ENCODE peak calls at places on chromosomes 12 and 14, in nine cellular contexts. Z is T-helper 22 cell; C is CD8-positive, alpha-beta memory T cell; Q is NCI-H1417; U is T-cell; P is heart left ventricle; R is activated T-cell treated with anti-CD3 and anti-CD28 coated beads, Interleukin-2, amount 50 U/mL, for 72 hours; H is T-helper 2 cell; K is EL. X is an unnamed sample.

GRCh38 chr12:14366211-14366762 is 805 bp downstream of the ATF7IP start:
- DNase-seq in Z (no peak), C (no peak), Q (no peak), U (no peak), P (no peak), R (no peak), H (no peak), K (no peak), X (no peak)

GRCh38 chr14:89660183-89660582 is 243.2 kb upstream of the FOXN3 start:
- DNase-seq in Z (no peak), C (no peak), Q (no peak), U (no peak), P (peak), R (no peak), H (no peak), K (peak), X (no peak)

GRCh38 chr12:6927999-6928702 is 392 bp downstream of the ATN1 start:
- DNase-seq in Z (no peak), C (no peak), Q (peak), U (no peak), P (peak), R (no peak), H (no peak), K (no peak), X (no peak)

GRCh38 chr12:72476301-72476700 is 204.1 kb downstream of the TRHDE start:
- DNase-seq in Z (no peak), C (no peak), Q (peak), U (no peak), P (no peak), R (no peak), H (no peak), K (no peak), X (no peak)

GRCh38 chr14:64550539-64551333 is 975 bp downstream of the PPP1R36 start:
- DNase-seq in Z (no peak), C (no peak), Q (peak), U (no peak), P (no peak), R (no peak), H (no peak), K (no peak), X (no peak)

GRCh38 chr14:32397871-32398640 is 69.0 kb downstream of the AKAP6 start:
- DNase-seq in Z (no peak), C (no peak), Q (no peak), U (no peak), P (no peak), R (no peak), H (no peak), K (peak), X (no peak)

GRCh38 chr12:122860052-122860853 is 25.0 kb downstream of the HIP1R start:
- DNase-seq in Z (peak), C (peak), Q (peak), U (peak), P (peak), R (peak), H (peak), K (peak), X (peak)

GRCh38 chr12:124323771-124324530 is 29.1 kb downstream of the RFLNA start:
- DNase-seq in Z (no peak), C (no peak), Q (no peak), U (no peak), P (no peak), R (no peak), H (no peak), K (no peak), X (no peak)

GRCh38 chr12:25313591-25313990 is 62.9 kb upstream of the KRAS start:
- DNase-seq in Z (no peak), C (no peak), Q (no peak), U (no peak), P (no peak), R (no peak), H (no peak), K (no peak), X (no peak)

GRCh38 chr12:65903680-65904403 is 79.6 kb downstream of the HMGA2 start:
- DNase-seq in Z (no peak), C (no peak), Q (no peak), U (no peak), P (no peak), R (no peak), H (no peak), K (no peak), X (no peak)

GRCh38 chr12:96578526-96579125 is 89.2 kb downstream of the CFAP54 start:
- DNase-seq in Z (no peak), C (no peak), Q (peak), U (no peak), P (no peak), R (peak), H (no peak), K (peak), X (no peak)

GRCh38 chr14:31560759-31561154 is 447 bp upstream of the NUBPL start:
- DNase-seq in Z (no peak), C (no peak), Q (no peak), U (no peak), P (no peak), R (no peak), H (no peak), K (no peak), X (no peak)

GRCh38 chr12:108850854-108851573 is 6.4 kb downstream of the SSH1 start:
- DNase-seq in Z (no peak), C (no peak), Q (no peak), U (no peak), P (peak), R (no peak), H (no peak), K (peak), X (peak)

GRCh38 chr12:53743277-53744129 is 8.3 kb downstream of the CISTR start:
- DNase-seq in Z (peak), C (peak), Q (peak), U (no peak), P (no peak), R (peak), H (peak), K (peak), X (peak)